ENCODE peak calls at places on chromosomes 1 and 21, in eight cellular contexts. One of them, this sample, is unnamed.
A peak's percentile ranks its signal among the peaks of the same experiment; 100 is the strongest.

GRCh38 chr1:16903054-16903453 is 7.3 kb downstream of the RNU1-2 start:
- DNase-seq in GM23248: peak; percentile 94
- DNase-seq in mesenchymal stem cell: peak; percentile 92
- DNase-seq in neural progenitor cell: no peak
- DNase-seq in iPS DF 6.9: no peak
- DNase-seq in keratinocyte: no peak
- DNase-seq in heart right ventricle: no peak
- DNase-seq in tibial nerve: no peak
- DNase-seq in this sample: no peak

GRCh38 chr1:33460947-33461629 is 11.4 kb upstream of the ZSCAN20 start:
- DNase-seq in GM23248: no peak
- DNase-seq in mesenchymal stem cell: no peak
- DNase-seq in neural progenitor cell: no peak
- DNase-seq in iPS DF 6.9: no peak
- DNase-seq in keratinocyte: no peak
- DNase-seq in heart right ventricle: peak; percentile 77
- DNase-seq in tibial nerve: no peak
- DNase-seq in this sample: no peak

GRCh38 chr1:30125449-30126170 is 597.8 kb downstream of the MATN1 start:
- DNase-seq in GM23248: no peak
- DNase-seq in mesenchymal stem cell: no peak
- DNase-seq in neural progenitor cell: no peak
- DNase-seq in iPS DF 6.9: no peak
- DNase-seq in keratinocyte: no peak
- DNase-seq in heart right ventricle: no peak
- DNase-seq in tibial nerve: no peak
- DNase-seq in this sample: no peak

GRCh38 chr1:30045304-30046090 is 677.9 kb downstream of the MATN1 start:
- DNase-seq in GM23248: no peak
- DNase-seq in mesenchymal stem cell: no peak
- DNase-seq in neural progenitor cell: no peak
- DNase-seq in iPS DF 6.9: no peak
- DNase-seq in keratinocyte: no peak
- DNase-seq in heart right ventricle: no peak
- DNase-seq in tibial nerve: no peak
- DNase-seq in this sample: no peak

GRCh38 chr1:172948457-172948856 is 102.3 kb downstream of the TNFSF18 start:
- DNase-seq in GM23248: peak; percentile 95
- DNase-seq in mesenchymal stem cell: peak; percentile 92
- DNase-seq in neural progenitor cell: no peak
- DNase-seq in iPS DF 6.9: no peak
- DNase-seq in keratinocyte: peak; percentile 35
- DNase-seq in heart right ventricle: no peak
- DNase-seq in tibial nerve: no peak
- DNase-seq in this sample: no peak

GRCh38 chr1:22854688-22855565 is 117.7 kb downstream of the LACTBL1 start:
- DNase-seq in GM23248: no peak
- DNase-seq in mesenchymal stem cell: no peak
- DNase-seq in neural progenitor cell: no peak
- DNase-seq in iPS DF 6.9: no peak
- DNase-seq in keratinocyte: no peak
- DNase-seq in heart right ventricle: no peak
- DNase-seq in tibial nerve: no peak
- DNase-seq in this sample: no peak

GRCh38 chr1:152951711-152952110 is 4.7 kb downstream of the SPRR5 start:
- DNase-seq in GM23248: no peak
- DNase-seq in mesenchymal stem cell: no peak
- DNase-seq in neural progenitor cell: no peak
- DNase-seq in iPS DF 6.9: no peak
- DNase-seq in keratinocyte: no peak
- DNase-seq in heart right ventricle: no peak
- DNase-seq in tibial nerve: no peak
- DNase-seq in this sample: no peak

GRCh38 chr1:156750191-156750931 is 1.1 kb downstream of the HDGF start:
- DNase-seq in GM23248: peak; percentile 78
- DNase-seq in mesenchymal stem cell: no peak
- DNase-seq in neural progenitor cell: peak; percentile 17
- DNase-seq in iPS DF 6.9: no peak
- DNase-seq in keratinocyte: peak; percentile 81
- DNase-seq in heart right ventricle: no peak
- DNase-seq in tibial nerve: no peak
- DNase-seq in this sample: no peak

GRCh38 chr1:206745301-206745700 is 25.3 kb upstream of the IL19 start:
- DNase-seq in GM23248: peak; percentile 47
- DNase-seq in mesenchymal stem cell: no peak
- DNase-seq in neural progenitor cell: no peak
- DNase-seq in iPS DF 6.9: no peak
- DNase-seq in keratinocyte: no peak
- DNase-seq in heart right ventricle: no peak
- DNase-seq in tibial nerve: no peak
- DNase-seq in this sample: no peak

GRCh38 chr1:53766766-53767409 is 27.9 kb upstream of the GLIS1 start:
- DNase-seq in GM23248: peak; percentile 86
- DNase-seq in mesenchymal stem cell: peak; percentile 80
- DNase-seq in neural progenitor cell: no peak
- DNase-seq in iPS DF 6.9: no peak
- DNase-seq in keratinocyte: no peak
- DNase-seq in heart right ventricle: no peak
- DNase-seq in tibial nerve: no peak
- DNase-seq in this sample: no peak

GRCh38 chr1:221576268-221576667 is 165.6 kb downstream of the DUSP10 start:
- DNase-seq in GM23248: peak; percentile 5
- DNase-seq in mesenchymal stem cell: peak; percentile 88
- DNase-seq in neural progenitor cell: no peak
- DNase-seq in iPS DF 6.9: no peak
- DNase-seq in keratinocyte: no peak
- DNase-seq in heart right ventricle: no peak
- DNase-seq in tibial nerve: no peak
- DNase-seq in this sample: peak; percentile 86

GRCh38 chr1:56797079-56797685 is 22.0 kb downstream of the FYB2 start:
- DNase-seq in GM23248: no peak
- DNase-seq in mesenchymal stem cell: no peak
- DNase-seq in neural progenitor cell: no peak
- DNase-seq in iPS DF 6.9: no peak
- DNase-seq in keratinocyte: peak; percentile 17
- DNase-seq in heart right ventricle: peak; percentile 22
- DNase-seq in tibial nerve: no peak
- DNase-seq in this sample: no peak

GRCh38 chr1:161199506-161200119 is 759 bp upstream of the ADAMTS4 start:
- DNase-seq in GM23248: no peak
- DNase-seq in mesenchymal stem cell: no peak
- DNase-seq in neural progenitor cell: no peak
- DNase-seq in iPS DF 6.9: no peak
- DNase-seq in keratinocyte: no peak
- DNase-seq in heart right ventricle: no peak
- DNase-seq in tibial nerve: no peak
- DNase-seq in this sample: no peak

GRCh38 chr1:203037509-203038190 is 11.4 kb downstream of the PPFIA4 start:
- DNase-seq in GM23248: peak; percentile 47
- DNase-seq in mesenchymal stem cell: no peak
- DNase-seq in neural progenitor cell: no peak
- DNase-seq in iPS DF 6.9: no peak
- DNase-seq in keratinocyte: no peak
- DNase-seq in heart right ventricle: no peak
- DNase-seq in tibial nerve: no peak
- DNase-seq in this sample: no peak

GRCh38 chr1:229383961-229384360 is 41.1 kb upstream of the CCSAP start:
- DNase-seq in GM23248: no peak
- DNase-seq in mesenchymal stem cell: no peak
- DNase-seq in neural progenitor cell: no peak
- DNase-seq in iPS DF 6.9: no peak
- DNase-seq in keratinocyte: no peak
- DNase-seq in heart right ventricle: no peak
- DNase-seq in tibial nerve: no peak
- DNase-seq in this sample: no peak

GRCh38 chr1:101002551-101002950 is 23.0 kb downstream of the DPH5 start:
- DNase-seq in GM23248: peak; percentile 49
- DNase-seq in mesenchymal stem cell: no peak
- DNase-seq in neural progenitor cell: no peak
- DNase-seq in iPS DF 6.9: no peak
- DNase-seq in keratinocyte: no peak
- DNase-seq in heart right ventricle: no peak
- DNase-seq in tibial nerve: no peak
- DNase-seq in this sample: no peak

GRCh38 chr21:36355868-36356267 is 29.3 kb upstream of the CHAF1B start:
- DNase-seq in GM23248: no peak
- DNase-seq in mesenchymal stem cell: no peak
- DNase-seq in neural progenitor cell: no peak
- DNase-seq in iPS DF 6.9: no peak
- DNase-seq in keratinocyte: no peak
- DNase-seq in heart right ventricle: no peak
- DNase-seq in tibial nerve: no peak
- DNase-seq in this sample: no peak

DNA sequence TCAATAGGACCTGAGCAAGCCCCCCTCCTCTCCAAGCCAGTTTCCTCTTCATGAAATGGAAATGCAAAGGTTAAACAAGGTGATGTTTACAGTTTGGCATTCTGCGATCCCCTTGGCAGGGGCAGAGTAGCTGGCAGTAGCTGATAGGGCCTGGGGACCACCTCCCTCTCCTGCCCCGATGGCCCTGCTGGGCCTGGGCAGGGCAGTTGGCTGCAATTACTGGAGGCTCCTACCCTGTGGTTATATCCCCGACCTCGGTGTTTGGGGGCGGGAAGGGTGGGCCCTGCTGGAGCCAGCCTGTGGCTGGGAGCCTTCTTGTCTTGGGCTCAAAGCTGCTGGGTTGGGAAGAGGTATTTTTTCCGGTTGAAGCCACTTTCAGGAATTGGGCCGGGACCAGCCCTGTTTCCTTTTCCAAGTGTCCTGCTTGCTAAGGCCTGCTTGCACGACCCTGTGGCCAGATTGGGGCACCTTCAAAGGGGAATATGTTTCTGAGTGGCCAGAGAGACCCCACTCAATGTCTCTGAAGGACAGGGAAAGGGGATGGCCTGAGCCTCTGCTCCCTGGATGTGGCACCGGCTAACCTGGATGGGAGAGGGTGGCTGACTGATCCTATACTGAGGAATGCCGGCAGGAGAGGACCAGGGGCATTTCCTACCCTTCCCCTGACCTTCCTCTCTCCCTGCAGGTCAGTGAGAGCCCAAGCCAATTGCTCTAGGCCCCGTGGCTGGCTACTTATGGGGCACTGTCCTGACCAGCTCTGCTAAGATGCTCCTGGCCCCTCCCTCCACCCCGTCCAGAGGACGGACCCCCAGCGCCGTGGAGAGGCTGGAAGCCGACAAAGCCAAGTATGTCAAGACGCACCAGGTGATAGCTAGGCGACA is 1.9 kb downstream of the FAM110D start:
- DNase-seq in GM23248: no peak
- DNase-seq in mesenchymal stem cell: no peak
- DNase-seq in neural progenitor cell: no peak
- DNase-seq in iPS DF 6.9: no peak
- DNase-seq in keratinocyte: no peak
- DNase-seq in heart right ventricle: peak; percentile 30
- DNase-seq in tibial nerve: no peak
- DNase-seq in this sample: no peak
- H3K4me3 ChIP-seq in GM23248: peak overlapping the region; percentile 70
- H3K4me3 ChIP-seq in mesenchymal stem cell: peak overlapping the region; percentile 66
- H3K4me3 ChIP-seq in neural progenitor cell: peak overlapping the region; percentile 50
- H3K4me3 ChIP-seq in iPS DF 6.9: peak overlapping the region; percentile 38
- H3K4me3 ChIP-seq in keratinocyte: no peak overlapping the region
- H3K4me3 ChIP-seq in heart right ventricle: peak overlapping the region; percentile 70
- H3K4me3 ChIP-seq in tibial nerve: peak overlapping the region; percentile 39
- H3K4me3 ChIP-seq in this sample: no peak overlapping the region

GRCh38 chr21:44965251-44966022 is 25.6 kb downstream of the SLX9 start:
- DNase-seq in GM23248: peak; percentile 22
- DNase-seq in mesenchymal stem cell: peak; percentile 37
- DNase-seq in neural progenitor cell: no peak
- DNase-seq in iPS DF 6.9: no peak
- DNase-seq in keratinocyte: no peak
- DNase-seq in heart right ventricle: no peak
- DNase-seq in tibial nerve: no peak
- DNase-seq in this sample: peak; percentile 59
- H3K27ac ChIP-seq in GM23248: no peak overlapping the region
- H3K27ac ChIP-seq in mesenchymal stem cell: peak overlapping the region; percentile 55
- H3K27ac ChIP-seq in neural progenitor cell: no peak overlapping the region
- H3K27ac ChIP-seq in iPS DF 6.9: no peak overlapping the region
- H3K27ac ChIP-seq in keratinocyte: no peak overlapping the region
- H3K27ac ChIP-seq in heart right ventricle: no peak overlapping the region
- H3K27ac ChIP-seq in tibial nerve: no peak overlapping the region
- H3K27ac ChIP-seq in this sample: no peak overlapping the region

GRCh38 chr1:186683637-186684410 is 3.6 kb upstream of the PTGS2 start:
- DNase-seq in GM23248: no peak
- DNase-seq in mesenchymal stem cell: no peak
- DNase-seq in neural progenitor cell: no peak
- DNase-seq in iPS DF 6.9: no peak
- DNase-seq in keratinocyte: no peak
- DNase-seq in heart right ventricle: no peak
- DNase-seq in tibial nerve: no peak
- DNase-seq in this sample: no peak

GRCh38 chr1:186681806-186682205 is 1.6 kb upstream of the PTGS2 start:
- DNase-seq in GM23248: peak; percentile 81
- DNase-seq in mesenchymal stem cell: peak; percentile 50
- DNase-seq in neural progenitor cell: no peak
- DNase-seq in iPS DF 6.9: no peak
- DNase-seq in keratinocyte: no peak
- DNase-seq in heart right ventricle: no peak
- DNase-seq in tibial nerve: no peak
- DNase-seq in this sample: no peak

GRCh38 chr1:186681136-186681535 is 913 bp upstream of the PTGS2 start:
- DNase-seq in GM23248: peak; percentile 43
- DNase-seq in mesenchymal stem cell: no peak
- DNase-seq in neural progenitor cell: no peak
- DNase-seq in iPS DF 6.9: no peak
- DNase-seq in keratinocyte: no peak
- DNase-seq in heart right ventricle: no peak
- DNase-seq in tibial nerve: no peak
- DNase-seq in this sample: no peak

GRCh38 chr1:186680031-186681012 is at the start of gene PTGS2:
- DNase-seq in GM23248: peak; percentile 97
- DNase-seq in mesenchymal stem cell: peak; percentile 97
- DNase-seq in neural progenitor cell: peak; percentile 88
- DNase-seq in iPS DF 6.9: peak; percentile 63
- DNase-seq in keratinocyte: peak; percentile 84
- DNase-seq in heart right ventricle: peak; percentile 73
- DNase-seq in tibial nerve: peak; percentile 56
- DNase-seq in this sample: peak; percentile 69

DNA sequence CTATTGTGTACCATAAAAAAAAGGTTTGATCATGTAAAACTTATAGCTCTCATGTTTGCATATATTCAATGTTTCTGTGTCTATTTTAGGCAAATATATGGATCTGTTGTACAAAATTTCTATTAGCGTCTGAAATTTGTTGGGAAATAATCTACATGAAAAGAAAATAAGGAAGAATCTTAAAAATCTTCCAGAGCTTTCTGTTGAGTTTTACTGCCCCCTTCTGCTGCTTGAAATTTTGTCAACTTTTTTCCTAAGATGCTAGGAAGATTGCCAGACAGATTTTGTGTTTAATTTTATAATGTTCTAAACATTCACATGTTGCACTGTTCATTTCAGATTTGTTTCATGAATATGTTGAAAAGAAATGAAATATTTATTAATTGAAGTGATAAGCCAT is 2.5 kb upstream of the PTGS2 start:
- DNase-seq in GM23248: peak; percentile 81
- DNase-seq in mesenchymal stem cell: no peak
- DNase-seq in neural progenitor cell: no peak
- DNase-seq in iPS DF 6.9: no peak
- DNase-seq in keratinocyte: no peak
- DNase-seq in heart right ventricle: no peak
- DNase-seq in tibial nerve: no peak
- DNase-seq in this sample: no peak
- H3K9me3 ChIP-seq in GM23248: peaks cover 6% of the 10 kb centered on the region
- H3K9me3 ChIP-seq in mesenchymal stem cell: peaks cover 6% of the 10 kb centered on the region
- H3K9me3 ChIP-seq in neural progenitor cell: no peaks in the 10 kb centered on the region
- H3K9me3 ChIP-seq in iPS DF 6.9: no peaks in the 10 kb centered on the region
- H3K9me3 ChIP-seq in keratinocyte: no peaks in the 10 kb centered on the region
- H3K9me3 ChIP-seq in heart right ventricle: peaks cover 10% of the 10 kb centered on the region
- H3K9me3 ChIP-seq in tibial nerve: no peaks in the 10 kb centered on the region
- H3K9me3 ChIP-seq in this sample: no peaks in the 10 kb centered on the region

GRCh38 chr1:51316113-51316763 is 14.1 kb downstream of the TTC39A start:
- DNase-seq in GM23248: no peak
- DNase-seq in mesenchymal stem cell: no peak
- DNase-seq in neural progenitor cell: no peak
- DNase-seq in iPS DF 6.9: no peak
- DNase-seq in keratinocyte: no peak
- DNase-seq in heart right ventricle: no peak
- DNase-seq in tibial nerve: no peak
- DNase-seq in this sample: no peak
- H3K4me3 ChIP-seq in GM23248: no peak overlapping the region
- H3K4me3 ChIP-seq in mesenchymal stem cell: no peak overlapping the region
- H3K4me3 ChIP-seq in neural progenitor cell: no peak overlapping the region
- H3K4me3 ChIP-seq in iPS DF 6.9: no peak overlapping the region
- H3K4me3 ChIP-seq in keratinocyte: no peak overlapping the region
- H3K4me3 ChIP-seq in heart right ventricle: no peak overlapping the region
- H3K4me3 ChIP-seq in tibial nerve: no peak overlapping the region
- H3K4me3 ChIP-seq in this sample: no peak overlapping the region